ENCODE peak calls at places on chromosomes 2 and 18, in ten cellular contexts. W, Q, A, F, X, I, S, D, O and J are unnamed samples.

GRCh38 chr18:40037386-40037785 is 1917.6 kb upstream of the PIK3C3 start:
- DNase-seq in O (no peak), X (no peak), F (no peak), I (no peak), A (no peak), S (no peak), D (no peak), Q (no peak), W (no peak), J (no peak)

GRCh38 chr2:23498941-23499340 is 114.0 kb downstream of the KLHL29 start:
- DNase-seq in S (no peak), Q (no peak), I (no peak), A (no peak), W (no peak), X (peak), O (no peak), D (no peak), F (no peak), J (no peak)

GRCh38 chr2:219387284-219388126 is at the start of gene DNPEP:
- DNase-seq in F (peak), W (peak), X (peak), O (peak), I (peak), Q (peak), D (peak), A (peak), S (peak), J (peak)

GRCh38 chr2:5933669-5934068 is 241.5 kb downstream of the SOX11 start:
- DNase-seq in X (no peak), D (no peak), W (no peak), I (no peak), O (no peak), F (no peak), A (no peak), Q (no peak), S (no peak), J (no peak)

GRCh38 chr2:201546576-201546975 is 95.0 kb downstream of the STRADB start:
- DNase-seq in X (no peak), W (no peak), O (no peak), Q (no peak), F (peak), D (no peak), S (no peak), I (no peak), A (no peak), J (no peak)

GRCh38 chr2:206657087-206657486 is 14.8 kb downstream of the FAM237A start:
- DNase-seq in W (no peak), O (no peak), F (peak), S (no peak), Q (no peak), X (no peak), I (no peak), D (no peak), A (no peak), J (no peak)

GRCh38 chr18:21786526-21786925 is 45.9 kb downstream of the MIB1 start:
- DNase-seq in F (no peak), O (no peak), I (no peak), Q (no peak), X (no peak), A (no peak), W (no peak), S (no peak), D (no peak), J (no peak)

GRCh38 chr2:12330916-12331315 is 385.8 kb upstream of the TRIB2 start:
- DNase-seq in O (no peak), S (no peak), W (no peak), A (no peak), X (no peak), D (no peak), Q (no peak), F (peak), I (no peak), J (no peak)

GRCh38 chr2:64711260-64711659 is 57.5 kb upstream of the SERTAD2 start:
- DNase-seq in F (peak), W (no peak), Q (no peak), A (no peak), I (no peak), S (no peak), D (no peak), X (peak), O (no peak), J (no peak)

GRCh38 chr2:128777091-128778045 is 458.7 kb upstream of the HS6ST1 start:
- DNase-seq in I (peak), S (no peak), D (no peak), A (no peak), Q (no peak), X (no peak), W (no peak), O (no peak), F (no peak), J (no peak)

GRCh38 chr2:101200714-101201113 is 49.5 kb upstream of the TBC1D8 start:
- DNase-seq in W (no peak), F (peak), S (no peak), O (no peak), X (no peak), Q (no peak), A (no peak), D (no peak), I (no peak), J (no peak)

GRCh38 chr2:84788027-84788426 is 92.9 kb downstream of the TRABD2A start:
- DNase-seq in O (no peak), A (no peak), X (no peak), I (no peak), Q (no peak), W (no peak), S (no peak), F (no peak), D (no peak), J (no peak)

GRCh38 chr18:33812186-33812585 is 234.2 kb downstream of the ASXL3 start:
- DNase-seq in F (no peak), W (no peak), O (no peak), D (no peak), A (peak), Q (no peak), X (no peak), S (no peak), I (no peak), J (no peak)

GRCh38 chr18:62998443-62998842 is 283.1 kb downstream of the PHLPP1 start:
- DNase-seq in D (no peak), O (no peak), A (no peak), I (no peak), W (no peak), S (no peak), F (no peak), X (no peak), Q (no peak), J (no peak)

GRCh38 chr2:69061518-69061917 is 48.5 kb downstream of the ANTXR1 start:
- DNase-seq in O (no peak), W (no peak), Q (no peak), S (no peak), X (no peak), I (no peak), D (no peak), F (no peak), A (no peak), J (no peak)

GRCh38 chr2:25749676-25750075 is 76.3 kb upstream of the DTNB start:
- DNase-seq in O (no peak), A (no peak), F (no peak), D (no peak), S (no peak), X (no peak), W (no peak), I (no peak), Q (no peak), J (no peak)

GRCh38 chr18:11565716-11566115 is 43.7 kb upstream of the SLC35G4 start:
- DNase-seq in S (no peak), O (no peak), F (no peak), A (no peak), X (no peak), D (no peak), I (no peak), W (no peak), Q (no peak), J (no peak)

GRCh38 chr18:13500891-13501887 is 225.2 kb downstream of the FAM210A start:
- DNase-seq in D (peak), W (no peak), A (peak), X (peak), F (no peak), I (no peak), Q (no peak), S (no peak), O (no peak), J (no peak)

GRCh38 chr2:101517753-101518152 is 42.8 kb upstream of the RFX8 start:
- DNase-seq in S (no peak), F (peak), A (no peak), D (no peak), I (no peak), O (no peak), X (no peak), Q (no peak), W (no peak), J (no peak)

GRCh38 chr2:27888790-27889189 is 1.4 kb downstream of the RBKS start:
- DNase-seq in O (no peak), D (no peak), W (no peak), I (no peak), X (no peak), S (no peak), F (no peak), A (no peak), Q (no peak), J (no peak)

GRCh38 chr2:128783896-128784295 is 465.2 kb upstream of the HS6ST1 start:
- DNase-seq in W (no peak), A (no peak), Q (no peak), F (no peak), O (no peak), X (no peak), D (no peak), S (no peak), I (peak), J (no peak)

GRCh38 chr2:173109253-173110188 is 33.9 kb downstream of the MAP3K20 start:
- DNase-seq in O (no peak), Q (no peak), A (peak), F (peak), I (no peak), W (no peak), S (no peak), D (no peak), X (no peak), J (no peak)

GRCh38 chr2:96330407-96330806 is 5.2 kb upstream of the NCAPH start:
- DNase-seq in Q (no peak), F (peak), X (no peak), S (no peak), W (no peak), D (no peak), A (peak), O (no peak), I (no peak), J (no peak)